ENCODE peak calls at places on chromosomes 6 and 20, in five cellular contexts. H is heart right ventricle; E is lung microvascular endothelial cell; C is stimulated activated CD8-positive, alpha-beta memory T cell treated with anti-CD3 and anti-CD28 coated beads, Interleukin-7, amount 100 ng/mL, for 1 hour; O is B cell. K is an unnamed sample.

GRCh38 chr6:82084324-82084920 is 163.1 kb downstream of the IBTK start:
- DNase-seq in H (no peak), E (no peak), C (no peak), O (no peak), K (no peak)

GRCh38 chr20:38806855-38807655 is 1.6 kb downstream of the PPP1R16B start:
- DNase-seq in H (no peak), E (peak; percentile 27), C (no peak), O (peak; percentile 71), K (no peak)

GRCh38 chr6:150263765-150264415 is 104.9 kb upstream of the IYD start:
- DNase-seq in H (no peak), E (no peak), C (no peak), O (no peak), K (no peak)

GRCh38 chr6:166483556-166484250 is 101.0 kb upstream of the MPC1 start:
- DNase-seq in H (no peak), E (no peak), C (no peak), O (no peak), K (no peak)

GRCh38 chr20:59779656-59780380 is 153.6 kb downstream of the SYCP2 start:
- DNase-seq in H (no peak), E (no peak), C (no peak), O (no peak), K (no peak)

GRCh38 chr6:43840490-43841218 is 70.6 kb downstream of the VEGFA start:
- DNase-seq in H (no peak), E (no peak), C (no peak), O (no peak), K (no peak)

GRCh38 chr6:138454976-138455706 is 44.2 kb downstream of the NHSL1 start:
- DNase-seq in H (peak; percentile 14), E (peak; percentile 50), C (no peak), O (peak; percentile 50), K (no peak)

GRCh38 chr6:158328952-158329351 is 16.7 kb downstream of the TULP4 start:
- DNase-seq in H (no peak), E (peak; percentile 11), C (no peak), O (no peak), K (no peak)

GRCh38 chr20:588476-588875 is 21.6 kb downstream of the TCF15 start:
- DNase-seq in H (no peak), E (peak; percentile 89), C (no peak), O (no peak), K (no peak)

GRCh38 chr6:112227992-112228391 is 26.4 kb downstream of the LAMA4 start:
- DNase-seq in H (no peak), E (no peak), C (no peak), O (no peak), K (no peak)

GRCh38 chr20:50099565-50099991 is 13.4 kb downstream of the UBE2V1 start:
- DNase-seq in H (no peak), E (no peak), C (no peak), O (no peak), K (no peak)

GRCh38 chr6:82687855-82688254 is 324.2 kb downstream of the TPBG start:
- DNase-seq in H (no peak), E (no peak), C (no peak), O (no peak), K (no peak)

GRCh38 chr6:27025351-27025750 is 222.2 kb upstream of the PRSS16 start:
- DNase-seq in H (no peak), E (no peak), C (no peak), O (no peak), K (no peak)

GRCh38 chr6:30819287-30819917 is 64.9 kb upstream of the DDR1 start:
- DNase-seq in H (no peak), E (no peak), C (no peak), O (no peak), K (no peak)

GRCh38 chr6:22062807-22063408 is 233.9 kb downstream of the PRL start:
- DNase-seq in H (no peak), E (peak; percentile 62), C (no peak), O (peak; percentile 32), K (no peak)

GRCh38 chr6:100088009-100088408 is 94.0 kb upstream of the MCHR2 start:
- DNase-seq in H (no peak), E (no peak), C (no peak), O (no peak), K (no peak)

GRCh38 chr6:166922937-166923336 is 33.4 kb downstream of the RNASET2 start:
- DNase-seq in H (no peak), E (no peak), C (no peak), O (no peak), K (no peak)

GRCh38 chr20:32982617-32983458 is 21.4 kb downstream of the SUN5 start:
- DNase-seq in H (peak; percentile 35), E (no peak), C (no peak), O (no peak), K (peak; percentile 75)